ENCODE peak calls at places on chromosome 5, in seven cellular contexts. One of them, this sample, is unnamed.

GRCh38 chr5:139657363-139658321 is 9.5 kb downstream of the CXXC5 start:
- DNase-seq in spleen: peak; percentile 81
- DNase-seq in Peyer's patch: no peak
- DNase-seq in IMR-90: no peak
- DNase-seq in keratinocyte: no peak
- DNase-seq in PC-3: no peak
- DNase-seq in RWPE1: no peak
- DNase-seq in this sample: no peak

GRCh38 chr5:169667896-169668674 is 31.0 kb downstream of the DOCK2 start:
- DNase-seq in spleen: no peak
- DNase-seq in Peyer's patch: no peak
- DNase-seq in IMR-90: peak; percentile 17
- DNase-seq in keratinocyte: no peak
- DNase-seq in PC-3: peak; percentile 74
- DNase-seq in RWPE1: no peak
- DNase-seq in this sample: no peak

GRCh38 chr5:80083115-80083890 is 48.2 kb downstream of the THBS4 start:
- DNase-seq in spleen: no peak
- DNase-seq in Peyer's patch: no peak
- DNase-seq in IMR-90: peak; percentile 72
- DNase-seq in keratinocyte: peak; percentile 28
- DNase-seq in PC-3: peak; percentile 76
- DNase-seq in RWPE1: peak; percentile 87
- DNase-seq in this sample: no peak

GRCh38 chr5:172133359-172134029 is 54.5 kb downstream of the STK10 start:
- DNase-seq in spleen: peak; percentile 84
- DNase-seq in Peyer's patch: peak; percentile 61
- DNase-seq in IMR-90: peak; percentile 92
- DNase-seq in keratinocyte: peak; percentile 52
- DNase-seq in PC-3: peak; percentile 43
- DNase-seq in RWPE1: peak; percentile 90
- DNase-seq in this sample: no peak

GRCh38 chr5:135900276-135900675 is 4.6 kb upstream of the IL9 start:
- DNase-seq in spleen: no peak
- DNase-seq in Peyer's patch: no peak
- DNase-seq in IMR-90: no peak
- DNase-seq in keratinocyte: no peak
- DNase-seq in PC-3: no peak
- DNase-seq in RWPE1: no peak
- DNase-seq in this sample: no peak

GRCh38 chr5:137580030-137580429 is 80.9 kb upstream of the SPOCK1 start:
- DNase-seq in spleen: no peak
- DNase-seq in Peyer's patch: no peak
- DNase-seq in IMR-90: no peak
- DNase-seq in keratinocyte: no peak
- DNase-seq in PC-3: peak; percentile 5
- DNase-seq in RWPE1: no peak
- DNase-seq in this sample: no peak

GRCh38 chr5:127184841-127185240 is 105.8 kb upstream of the MEGF10 start:
- DNase-seq in spleen: no peak
- DNase-seq in Peyer's patch: no peak
- DNase-seq in IMR-90: no peak
- DNase-seq in keratinocyte: no peak
- DNase-seq in PC-3: no peak
- DNase-seq in RWPE1: no peak
- DNase-seq in this sample: no peak

GRCh38 chr5:77409870-77410621 is 82.1 kb downstream of the WDR41 start:
- DNase-seq in spleen: no peak
- DNase-seq in Peyer's patch: no peak
- DNase-seq in IMR-90: no peak
- DNase-seq in keratinocyte: no peak
- DNase-seq in PC-3: no peak
- DNase-seq in RWPE1: no peak
- DNase-seq in this sample: no peak

GRCh38 chr5:176810084-176810597 is at the start of gene UNC5A:
- DNase-seq in spleen: no peak
- DNase-seq in Peyer's patch: no peak
- DNase-seq in IMR-90: peak; percentile 17
- DNase-seq in keratinocyte: no peak
- DNase-seq in PC-3: peak; percentile 51
- DNase-seq in RWPE1: no peak
- DNase-seq in this sample: peak; percentile 30

GRCh38 chr5:139760066-139761056 is 35.2 kb upstream of the PSD2 start:
- DNase-seq in spleen: no peak
- DNase-seq in Peyer's patch: no peak
- DNase-seq in IMR-90: peak; percentile 51
- DNase-seq in keratinocyte: no peak
- DNase-seq in PC-3: peak; percentile 19
- DNase-seq in RWPE1: no peak
- DNase-seq in this sample: no peak

GRCh38 chr5:134818776-134819175 is 27.0 kb upstream of the C5orf24 start:
- DNase-seq in spleen: no peak
- DNase-seq in Peyer's patch: no peak
- DNase-seq in IMR-90: no peak
- DNase-seq in keratinocyte: no peak
- DNase-seq in PC-3: no peak
- DNase-seq in RWPE1: no peak
- DNase-seq in this sample: no peak

GRCh38 chr5:45038366-45038987 is 229.7 kb downstream of the MRPS30 start:
- DNase-seq in spleen: no peak
- DNase-seq in Peyer's patch: no peak
- DNase-seq in IMR-90: peak; percentile 0
- DNase-seq in keratinocyte: no peak
- DNase-seq in PC-3: peak; percentile 71
- DNase-seq in RWPE1: peak; percentile 34
- DNase-seq in this sample: no peak

GRCh38 chr5:167049043-167049663 is 1242.3 kb upstream of the WWC1 start:
- DNase-seq in spleen: no peak
- DNase-seq in Peyer's patch: peak; percentile 75
- DNase-seq in IMR-90: no peak
- DNase-seq in keratinocyte: peak; percentile 2
- DNase-seq in PC-3: peak; percentile 46
- DNase-seq in RWPE1: peak; percentile 66
- DNase-seq in this sample: no peak

GRCh38 chr5:144131256-144131655 is 39.2 kb downstream of the YIPF5 start:
- DNase-seq in spleen: no peak
- DNase-seq in Peyer's patch: no peak
- DNase-seq in IMR-90: no peak
- DNase-seq in keratinocyte: no peak
- DNase-seq in PC-3: no peak
- DNase-seq in RWPE1: no peak
- DNase-seq in this sample: no peak

GRCh38 chr5:144133050-144133633 is 37.3 kb downstream of the YIPF5 start:
- DNase-seq in spleen: no peak
- DNase-seq in Peyer's patch: no peak
- DNase-seq in IMR-90: no peak
- DNase-seq in keratinocyte: no peak
- DNase-seq in PC-3: no peak
- DNase-seq in RWPE1: no peak
- DNase-seq in this sample: no peak

GRCh38 chr5:144134181-144134827 is 36.2 kb downstream of the YIPF5 start:
- DNase-seq in spleen: no peak
- DNase-seq in Peyer's patch: no peak
- DNase-seq in IMR-90: no peak
- DNase-seq in keratinocyte: no peak
- DNase-seq in PC-3: no peak
- DNase-seq in RWPE1: no peak
- DNase-seq in this sample: no peak

GRCh38 chr5:144139586-144139985 is 30.9 kb downstream of the YIPF5 start:
- DNase-seq in spleen: no peak
- DNase-seq in Peyer's patch: no peak
- DNase-seq in IMR-90: peak; percentile 37
- DNase-seq in keratinocyte: no peak
- DNase-seq in PC-3: no peak
- DNase-seq in RWPE1: no peak
- DNase-seq in this sample: no peak

DNA sequence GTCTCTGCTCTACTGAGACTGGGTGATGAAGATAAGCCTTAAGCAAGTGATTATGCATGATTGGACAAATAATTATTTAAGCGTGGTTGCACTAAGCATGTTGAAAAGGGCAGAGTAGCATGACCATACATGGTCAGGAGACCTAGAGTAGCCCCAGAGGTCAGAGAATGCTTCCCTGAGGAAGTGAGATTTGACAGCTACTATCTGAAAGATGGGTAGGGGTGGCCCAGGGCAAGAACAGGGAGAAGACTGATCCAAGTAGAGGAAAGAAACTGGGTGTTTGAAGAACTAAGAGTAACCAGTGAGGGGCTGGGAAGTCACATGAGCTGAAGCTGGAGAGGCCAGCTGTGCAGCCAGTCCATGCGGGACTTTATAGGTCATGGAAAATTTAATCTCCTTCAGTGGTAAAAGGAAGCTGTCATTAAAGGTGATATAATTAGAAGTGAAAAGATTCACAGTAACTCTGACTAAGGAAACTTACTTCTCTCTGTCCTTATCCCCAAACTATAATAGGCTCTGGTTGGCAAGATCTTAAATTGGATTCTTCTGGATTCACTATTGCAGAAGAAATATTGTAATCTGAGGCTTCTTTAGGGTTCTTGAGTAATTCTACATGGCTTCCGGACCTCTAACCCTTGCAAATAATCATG is 35.2 kb downstream of the YIPF5 start:
- DNase-seq in spleen: no peak
- DNase-seq in Peyer's patch: no peak
- DNase-seq in IMR-90: no peak
- DNase-seq in keratinocyte: no peak
- DNase-seq in PC-3: no peak
- DNase-seq in RWPE1: no peak
- DNase-seq in this sample: no peak
- H3K27ac ChIP-seq in spleen: no peak overlapping the region
- H3K27ac ChIP-seq in Peyer's patch: no peak overlapping the region
- H3K27ac ChIP-seq in IMR-90: no peak overlapping the region
- H3K27ac ChIP-seq in keratinocyte: no peak overlapping the region
- H3K27ac ChIP-seq in PC-3: no peak overlapping the region
- H3K27ac ChIP-seq in RWPE1: no peak overlapping the region
- H3K27ac ChIP-seq in this sample: no peak overlapping the region

GRCh38 chr5:37557734-37558293 is 178.7 kb downstream of the WDR70 start:
- DNase-seq in spleen: no peak
- DNase-seq in Peyer's patch: no peak
- DNase-seq in IMR-90: no peak
- DNase-seq in keratinocyte: no peak
- DNase-seq in PC-3: no peak
- DNase-seq in RWPE1: no peak
- DNase-seq in this sample: no peak

GRCh38 chr5:37552770-37553719 is 173.9 kb downstream of the WDR70 start:
- DNase-seq in spleen: no peak
- DNase-seq in Peyer's patch: no peak
- DNase-seq in IMR-90: peak; percentile 90
- DNase-seq in keratinocyte: no peak
- DNase-seq in PC-3: peak; percentile 7
- DNase-seq in RWPE1: no peak
- DNase-seq in this sample: no peak

GRCh38 chr5:37553720-37554402 is 174.7 kb downstream of the WDR70 start:
- DNase-seq in spleen: no peak
- DNase-seq in Peyer's patch: no peak
- DNase-seq in IMR-90: peak; percentile 76
- DNase-seq in keratinocyte: no peak
- DNase-seq in PC-3: peak; percentile 72
- DNase-seq in RWPE1: no peak
- DNase-seq in this sample: no peak

GRCh38 chr5:37554403-37554739 is 175.3 kb downstream of the WDR70 start:
- DNase-seq in spleen: no peak
- DNase-seq in Peyer's patch: no peak
- DNase-seq in IMR-90: no peak
- DNase-seq in keratinocyte: no peak
- DNase-seq in PC-3: no peak
- DNase-seq in RWPE1: no peak
- DNase-seq in this sample: no peak

DNA sequence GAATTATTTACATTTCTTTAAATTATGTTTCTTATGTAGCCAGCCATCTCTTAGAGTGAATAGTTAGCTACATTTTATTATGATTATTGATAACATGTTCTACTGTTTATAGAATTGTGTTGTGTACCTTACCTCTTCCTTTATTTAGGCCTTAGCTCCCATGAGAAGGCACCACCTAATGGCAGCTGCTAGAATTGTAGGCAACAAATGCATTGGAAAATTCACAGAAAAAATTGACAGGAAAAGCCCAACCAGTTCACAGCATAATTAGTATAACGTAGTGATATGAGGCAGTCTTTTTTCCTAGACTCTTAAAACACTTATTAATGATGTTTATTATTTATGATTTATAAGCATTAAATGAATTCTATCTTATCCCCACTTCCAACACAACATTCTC is 175.8 kb downstream of the WDR70 start:
- DNase-seq in spleen: no peak
- DNase-seq in Peyer's patch: no peak
- DNase-seq in IMR-90: no peak
- DNase-seq in keratinocyte: no peak
- DNase-seq in PC-3: peak; percentile 64
- DNase-seq in RWPE1: peak; percentile 20
- DNase-seq in this sample: no peak
- TF ChIP-seq CTCF in spleen: peak; percentile 16
- TF ChIP-seq CTCF in Peyer's patch: no peak
- TF ChIP-seq CTCF in IMR-90: peak; percentile 27
- TF ChIP-seq CTCF in keratinocyte: peak; percentile 55
- TF ChIP-seq CTCF in PC-3: peak; percentile 76
- TF ChIP-seq CTCF in RWPE1: peak; percentile 56
- TF ChIP-seq CTCF in this sample: peak; percentile 23

GRCh38 chr5:142320427-142320732 is 4.4 kb downstream of the SPRY4 start:
- DNase-seq in spleen: no peak
- DNase-seq in Peyer's patch: no peak
- DNase-seq in IMR-90: no peak
- DNase-seq in keratinocyte: no peak
- DNase-seq in PC-3: no peak
- DNase-seq in RWPE1: no peak
- DNase-seq in this sample: no peak
- H3K27ac ChIP-seq in spleen: no peak overlapping the region
- H3K27ac ChIP-seq in Peyer's patch: peak overlapping the region; percentile 74
- H3K27ac ChIP-seq in IMR-90: peak overlapping the region; percentile 84
- H3K27ac ChIP-seq in keratinocyte: no peak overlapping the region
- H3K27ac ChIP-seq in PC-3: no peak overlapping the region
- H3K27ac ChIP-seq in RWPE1: peak overlapping the region; percentile 59
- H3K27ac ChIP-seq in this sample: no peak overlapping the region

GRCh38 chr5:37896159-37896558 is 56.3 kb upstream of the GDNF start:
- DNase-seq in spleen: no peak
- DNase-seq in Peyer's patch: no peak
- DNase-seq in IMR-90: no peak
- DNase-seq in keratinocyte: no peak
- DNase-seq in PC-3: no peak
- DNase-seq in RWPE1: no peak
- DNase-seq in this sample: no peak

GRCh38 chr5:37905230-37905629 is 65.4 kb upstream of the GDNF start:
- DNase-seq in spleen: no peak
- DNase-seq in Peyer's patch: no peak
- DNase-seq in IMR-90: no peak
- DNase-seq in keratinocyte: no peak
- DNase-seq in PC-3: no peak
- DNase-seq in RWPE1: no peak
- DNase-seq in this sample: no peak

GRCh38 chr5:37902323-37902722 is 62.5 kb upstream of the GDNF start:
- DNase-seq in spleen: no peak
- DNase-seq in Peyer's patch: no peak
- DNase-seq in IMR-90: no peak
- DNase-seq in keratinocyte: no peak
- DNase-seq in PC-3: no peak
- DNase-seq in RWPE1: no peak
- DNase-seq in this sample: no peak

GRCh38 chr5:37899037-37899436 is 59.2 kb upstream of the GDNF start:
- DNase-seq in spleen: no peak
- DNase-seq in Peyer's patch: no peak
- DNase-seq in IMR-90: no peak
- DNase-seq in keratinocyte: no peak
- DNase-seq in PC-3: no peak
- DNase-seq in RWPE1: no peak
- DNase-seq in this sample: no peak

GRCh38 chr5:37900692-37901091 is 60.9 kb upstream of the GDNF start:
- DNase-seq in spleen: no peak
- DNase-seq in Peyer's patch: peak; percentile 58
- DNase-seq in IMR-90: peak; percentile 53
- DNase-seq in keratinocyte: no peak
- DNase-seq in PC-3: peak; percentile 54
- DNase-seq in RWPE1: peak; percentile 25
- DNase-seq in this sample: no peak
- TF ChIP-seq CTCF in spleen: no peak
- TF ChIP-seq CTCF in Peyer's patch: no peak
- TF ChIP-seq CTCF in IMR-90: no peak
- TF ChIP-seq CTCF in keratinocyte: no peak
- TF ChIP-seq CTCF in PC-3: peak; percentile 51
- TF ChIP-seq CTCF in RWPE1: no peak
- TF ChIP-seq CTCF in this sample: no peak

This sample was measured in CD4-positive, alpha-beta T cell.